ENCODE peak calls at places on chromosome 7, in nine cellular contexts. N, A, H, P, U, X, F, B and L are unnamed samples.
A peak's percentile ranks its signal among the peaks of the same experiment; 100 is the strongest.

GRCh38 chr7:8147004-8147403 is 115.0 kb downstream of the ICA1 start:
- DNase-seq in N (peak; percentile 31), A (no peak), H (no peak), P (no peak), U (no peak), X (no peak), F (no peak), B (no peak), L (no peak)

GRCh38 chr7:13442226-13442625 is 547.2 kb downstream of the ETV1 start:
- DNase-seq in N (no peak), A (no peak), H (no peak), P (no peak), U (no peak), X (no peak), F (no peak), B (no peak), L (no peak)

GRCh38 chr7:5478568-5479045 is 55.0 kb upstream of the TNRC18 start:
- DNase-seq in N (no peak), A (peak; percentile 71), H (no peak), P (no peak), U (no peak), X (peak; percentile 9), F (no peak), B (no peak), L (no peak)

GRCh38 chr7:107836237-107837144 is 33.5 kb upstream of the SLC26A3 start:
- DNase-seq in N (no peak), A (peak; percentile 53), H (no peak), P (no peak), U (no peak), X (no peak), F (no peak), B (no peak), L (peak; percentile 14)

GRCh38 chr7:129438839-129439640 is 4.8 kb downstream of the STRIP2 start:
- DNase-seq in N (no peak), A (no peak), H (no peak), P (no peak), U (no peak), X (peak; percentile 68), F (no peak), B (no peak), L (no peak)

GRCh38 chr7:17942231-17942630 is 1.9 kb upstream of the SNX13 start:
- DNase-seq in N (no peak), A (no peak), H (no peak), P (no peak), U (no peak), X (no peak), F (no peak), B (no peak), L (no peak)

GRCh38 chr7:103993551-103993950 is 4.1 kb upstream of the RELN start:
- DNase-seq in N (no peak), A (no peak), H (no peak), P (no peak), U (no peak), X (no peak), F (no peak), B (no peak), L (no peak)

GRCh38 chr7:74121401-74122249 is 38.0 kb downstream of the LIMK1 start:
- DNase-seq in N (no peak), A (no peak), H (no peak), P (no peak), U (no peak), X (no peak), F (no peak), B (no peak), L (no peak)

GRCh38 chr7:87213252-87213651 is 6.3 kb downstream of the TMEM243 start:
- DNase-seq in N (no peak), A (no peak), H (no peak), P (no peak), U (no peak), X (no peak), F (no peak), B (no peak), L (no peak)

GRCh38 chr7:87212478-87212877 is 7.1 kb downstream of the TMEM243 start:
- DNase-seq in N (no peak), A (no peak), H (no peak), P (no peak), U (no peak), X (no peak), F (no peak), B (no peak), L (no peak)

GRCh38 chr7:87215051-87215450 is 4.5 kb downstream of the TMEM243 start:
- DNase-seq in N (no peak), A (no peak), H (no peak), P (no peak), U (no peak), X (no peak), F (no peak), B (no peak), L (no peak)

GRCh38 chr7:87216701-87217508 is 2.6 kb downstream of the TMEM243 start:
- DNase-seq in N (no peak), A (no peak), H (no peak), P (no peak), U (no peak), X (no peak), F (no peak), B (no peak), L (no peak)

DNA sequence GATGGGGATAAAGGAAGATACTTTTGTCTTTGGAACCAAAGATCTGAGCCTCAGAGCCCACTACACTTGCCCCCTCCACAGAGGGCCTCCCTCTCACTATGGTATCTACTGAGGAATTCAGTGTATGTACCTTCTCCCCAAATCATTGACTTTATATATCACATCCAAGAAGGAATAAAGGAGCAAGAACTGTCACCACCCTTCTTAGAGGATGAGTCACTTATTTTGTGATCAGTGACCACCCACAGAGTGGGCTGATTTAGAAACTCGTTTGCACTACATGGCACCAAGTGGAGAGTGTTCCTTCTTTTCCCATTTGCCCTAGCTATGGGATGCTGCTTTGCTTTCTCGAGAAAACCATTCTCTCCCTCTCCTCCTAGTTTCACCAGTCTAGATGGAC is 5.7 kb downstream of the TMEM243 start:
- DNase-seq in N (no peak), A (no peak), H (no peak), P (no peak), U (no peak), X (peak; percentile 13), F (no peak), B (no peak), L (no peak)
- H3K4me3 ChIP-seq in N (no peak overlapping the region), A (no peak overlapping the region), H (no peak overlapping the region), P (no peak overlapping the region), U (no peak overlapping the region), X (no peak overlapping the region), F (no peak overlapping the region), B (no peak overlapping the region), L (no peak overlapping the region)

GRCh38 chr7:43281268-43281667 is 168.8 kb downstream of the HECW1 start:
- DNase-seq in N (no peak), A (no peak), H (no peak), P (no peak), U (no peak), X (no peak), F (no peak), B (no peak), L (no peak)
- TF ChIP-seq CTCF in N (no peak), A (no peak), H (no peak), P (no peak), U (no peak), X (no peak), F (no peak), B (no peak), L (no peak)

GRCh38 chr7:137135654-137136350 is 207.7 kb downstream of the PTN start:
- DNase-seq in N (no peak), A (no peak), H (no peak), P (no peak), U (no peak), X (no peak), F (no peak), B (no peak), L (no peak)
- H3K4me3 ChIP-seq in N (no peak overlapping the region), A (no peak overlapping the region), H (no peak overlapping the region), P (no peak overlapping the region), U (no peak overlapping the region), X (no peak overlapping the region), F (no peak overlapping the region), B (no peak overlapping the region), L (no peak overlapping the region)

GRCh38 chr7:150964593-150965111 is 13.5 kb downstream of the KCNH2 start:
- DNase-seq in N (peak; percentile 88), A (peak; percentile 93), H (no peak), P (no peak), U (no peak), X (no peak), F (peak; percentile 74), B (no peak), L (no peak)
- TF ChIP-seq CTCF in N (peak; percentile 13), A (peak; percentile 14), H (no peak), P (no peak), U (no peak), X (no peak), F (no peak), B (no peak), L (no peak)